ENCODE peak calls at places on chromosomes 2 and 18, in eight cellular contexts. Q, X, D, S, A, Z, L and J are unnamed samples.
A peak's percentile ranks its signal among the peaks of the same experiment; 100 is the strongest.

GRCh38 chr18:57390044-57390443 is 37.7 kb downstream of the ST8SIA3 start:
- DNase-seq in L (no peak), A (no peak), X (no peak), D (no peak), S (no peak), Z (no peak), Q (no peak), J (no peak)

GRCh38 chr18:39271654-39272053 is 1706.1 kb upstream of the CELF4 start:
- DNase-seq in D (no peak), L (no peak), S (no peak), Q (no peak), X (no peak), A (no peak), Z (no peak), J (no peak)

GRCh38 chr2:47230418-47230817 is 75.3 kb upstream of the STPG4 start:
- DNase-seq in S (no peak), Q (no peak), D (no peak), L (peak; percentile 91), A (no peak), X (peak; percentile 76), Z (peak; percentile 36), J (no peak)

GRCh38 chr2:44351088-44351487 is 10.2 kb downstream of the PREPL start:
- DNase-seq in Q (no peak), D (no peak), A (no peak), L (peak; percentile 30), S (no peak), X (peak; percentile 58), Z (no peak), J (no peak)

GRCh38 chr2:43482974-43483373 is 112.9 kb downstream of the THADA start:
- DNase-seq in S (no peak), A (no peak), Z (no peak), Q (peak; percentile 81), D (no peak), L (peak; percentile 69), X (no peak), J (no peak)

GRCh38 chr2:103161456-103162289 is 399.8 kb downstream of the TMEM182 start:
- DNase-seq in A (no peak), D (no peak), S (peak; percentile 34), Q (peak; percentile 50), X (no peak), Z (peak; percentile 1), L (peak; percentile 61), J (peak; percentile 17)

GRCh38 chr2:190344275-190344827 is 962 bp downstream of the INPP1 start:
- DNase-seq in Q (peak; percentile 77), X (peak; percentile 69), D (no peak), S (peak; percentile 74), Z (no peak), L (peak; percentile 26), A (no peak), J (peak; percentile 34)

GRCh38 chr2:232632904-232633412 is 446 bp upstream of the EFHD1 start:
- DNase-seq in A (peak; percentile 50), Q (no peak), X (peak; percentile 84), D (no peak), S (peak; percentile 74), L (no peak), Z (no peak), J (no peak)

GRCh38 chr18:23888880-23889279 is 125.7 kb upstream of the TTC39C start:
- DNase-seq in D (no peak), L (no peak), X (no peak), Q (no peak), A (no peak), S (no peak), Z (no peak), J (no peak)

GRCh38 chr2:28173377-28173776 is 219.3 kb upstream of the FOSL2 start:
- DNase-seq in D (no peak), Q (no peak), S (no peak), A (no peak), Z (no peak), L (no peak), X (no peak), J (no peak)

GRCh38 chr2:28169492-28169891 is 223.2 kb upstream of the FOSL2 start:
- DNase-seq in D (no peak), L (no peak), Z (no peak), X (no peak), S (no peak), Q (no peak), A (no peak), J (no peak)

GRCh38 chr2:28174211-28174610 is 218.4 kb upstream of the FOSL2 start:
- DNase-seq in A (no peak), D (no peak), X (no peak), L (no peak), Q (no peak), Z (no peak), S (no peak), J (no peak)

GRCh38 chr2:28172114-28172898 is 220.4 kb upstream of the FOSL2 start:
- DNase-seq in L (peak; percentile 29), X (no peak), D (no peak), Q (no peak), A (no peak), Z (no peak), S (no peak), J (no peak)

DNA sequence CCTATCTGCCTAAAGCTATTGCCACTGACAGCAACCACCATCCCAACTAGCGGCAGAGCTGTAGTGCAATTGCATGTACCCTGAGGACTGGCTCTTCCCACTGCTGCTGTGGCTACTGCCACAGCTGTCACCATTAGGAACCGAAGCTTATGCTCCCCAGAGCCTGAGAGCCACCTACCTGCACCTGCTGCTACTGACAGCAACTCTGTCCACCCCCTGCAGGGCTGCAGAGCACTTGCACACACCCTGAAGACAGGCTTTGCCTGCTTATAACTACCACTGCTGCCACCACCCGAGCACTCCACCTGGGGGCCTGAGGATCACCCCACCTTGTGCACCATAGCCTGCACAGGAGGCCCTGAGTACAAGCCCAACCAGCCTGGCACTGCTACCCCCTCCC is 217.6 kb upstream of the FOSL2 start:
- DNase-seq in Z (no peak), Q (peak; percentile 19), A (no peak), S (no peak), D (no peak), L (no peak), X (no peak), J (no peak)
- TF ChIP-seq CTCF in Z (no peak), Q (no peak), A (no peak), S (no peak), D (no peak), L (no peak), X (no peak), J (no peak)

GRCh38 chr2:98157557-98157956 is 70.6 kb downstream of the VWA3B start:
- DNase-seq in A (no peak), D (no peak), Q (peak; percentile 32), L (no peak), S (no peak), Z (no peak), X (no peak), J (no peak)
- TF ChIP-seq CTCF in A (no peak), D (no peak), Q (peak; percentile 25), L (no peak), S (no peak), Z (no peak), X (no peak), J (no peak)

GRCh38 chr2:181574321-181574720 is 82.6 kb downstream of the CERKL start:
- DNase-seq in S (no peak), Z (no peak), A (no peak), L (no peak), X (no peak), D (no peak), Q (no peak), J (no peak)

GRCh38 chr2:181575024-181575649 is 81.8 kb downstream of the CERKL start:
- DNase-seq in L (no peak), A (no peak), D (no peak), X (no peak), S (no peak), Q (no peak), Z (no peak), J (no peak)

GRCh38 chr2:181573140-181573736 is 83.7 kb downstream of the CERKL start:
- DNase-seq in A (no peak), S (no peak), D (no peak), L (peak; percentile 52), Q (peak; percentile 27), X (no peak), Z (no peak), J (no peak)

GRCh38 chr2:181570059-181570458 is 86.8 kb downstream of the CERKL start:
- DNase-seq in Q (no peak), A (no peak), S (no peak), D (no peak), X (no peak), L (no peak), Z (no peak), J (no peak)

DNA sequence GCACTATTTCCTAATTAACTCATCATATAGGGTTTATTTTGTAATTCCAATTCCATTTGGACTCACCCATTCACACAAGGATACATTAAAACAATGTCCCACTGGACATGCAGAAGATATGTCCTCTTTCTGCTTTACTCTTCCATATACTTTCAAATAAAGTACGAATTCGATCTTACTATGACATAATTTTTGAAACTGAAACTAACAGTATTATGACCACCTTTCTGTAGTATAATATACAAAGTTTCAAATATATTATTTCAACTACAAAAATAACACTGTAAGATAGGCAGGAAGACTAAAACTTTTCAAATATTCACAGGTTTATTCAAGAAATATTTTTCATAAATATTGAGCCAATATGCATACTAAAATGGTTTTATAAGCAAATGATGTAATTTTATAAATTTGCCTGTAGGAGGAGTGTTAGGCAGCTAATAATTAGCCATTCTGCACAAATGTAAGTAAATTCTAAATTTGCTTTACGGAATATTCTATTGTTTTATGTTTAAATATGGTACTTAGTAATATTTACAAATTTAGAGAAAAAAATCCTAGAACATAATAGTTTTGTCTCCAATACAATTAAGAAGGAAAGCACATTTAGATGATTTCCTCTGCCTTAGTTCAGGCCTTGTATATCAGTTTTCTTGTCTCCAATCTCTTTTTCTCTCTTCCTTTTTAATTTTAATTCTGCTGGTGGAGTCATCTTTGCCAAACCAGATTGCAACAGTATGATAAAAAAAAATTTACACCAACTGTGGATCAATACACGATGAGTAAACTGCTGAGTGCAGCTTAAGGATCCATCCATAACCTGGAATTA is 85.9 kb downstream of the CERKL start:
- DNase-seq in L (peak; percentile 29), Q (peak; percentile 21), S (no peak), X (no peak), D (no peak), Z (no peak), A (no peak), J (no peak)
- TF ChIP-seq CTCF in L (peak; percentile 26), Q (peak; percentile 17), S (no peak), X (no peak), D (peak; percentile 16), Z (peak; percentile 34), A (peak; percentile 65), J (peak; percentile 61)

DNA sequence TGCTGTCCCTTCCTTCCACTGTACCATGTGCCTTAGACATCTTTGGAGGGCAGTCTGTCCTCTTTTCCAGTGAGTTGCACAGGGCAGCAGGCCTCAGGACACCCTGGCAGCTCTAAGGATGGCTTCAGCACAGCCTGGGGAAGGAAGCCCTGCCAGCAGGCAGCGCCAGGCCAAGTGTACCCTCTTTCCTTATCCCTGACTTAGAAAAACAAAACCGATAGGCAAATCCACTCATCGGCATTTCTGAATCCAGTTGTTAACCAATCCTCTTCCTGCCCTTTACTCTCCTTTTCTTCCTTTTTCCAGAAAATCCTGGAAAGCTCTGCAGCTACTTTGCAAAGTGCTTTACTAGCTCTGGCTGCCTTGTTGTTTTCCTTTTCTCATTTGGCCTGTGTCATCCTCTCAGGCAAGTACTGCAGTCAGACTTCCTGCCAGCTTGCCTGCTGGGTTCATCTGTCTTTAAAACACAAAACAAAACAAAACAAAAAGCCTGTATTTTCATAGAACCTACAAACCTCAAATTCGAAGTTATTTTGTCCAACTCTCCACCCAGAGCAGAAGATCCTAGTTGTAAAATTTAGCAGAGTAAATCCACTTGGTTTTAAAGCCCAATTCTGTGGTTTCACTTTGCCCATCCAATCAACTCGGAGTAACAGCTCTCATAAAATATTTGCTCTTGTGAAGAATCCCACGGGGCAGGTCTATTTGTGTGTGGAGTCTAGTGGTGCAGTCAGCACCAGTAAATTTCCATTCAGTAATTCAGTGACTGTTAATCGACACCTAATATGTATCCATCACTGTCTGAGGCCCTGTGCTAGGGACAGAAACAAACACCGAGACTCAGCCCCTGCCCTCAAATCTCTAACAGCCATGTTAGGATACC is 45.2 kb downstream of the PCBP1 start:
- DNase-seq in Q (peak; percentile 90), A (peak; percentile 37), L (peak; percentile 75), X (peak; percentile 68), Z (no peak), D (peak; percentile 48), S (peak; percentile 54), J (peak; percentile 65)
- TF ChIP-seq CTCF in Q (no peak), A (no peak), L (no peak), X (no peak), Z (no peak), D (no peak), S (no peak), J (no peak)